ENCODE peak calls at places on chromosomes 7 and 10, in nine cellular contexts. X is fibroblast of lung, J is AG09309, F is right lobe of liver, N is HCT116, V is lung, Y is uterus, T is MM.1S, S is heart left ventricle. W is an unnamed sample.

GRCh38 chr7:66308411-66308810 is 103.3 kb downstream of the TPST1 start:
- DNase-seq in T (no peak), F (no peak), X (peak; percentile 51), Y (no peak), N (no peak), S (no peak), J (no peak), V (no peak), W (no peak)

GRCh38 chr10:133129151-133129853 is 30.7 kb upstream of the KNDC1 start:
- DNase-seq in J (no peak), Y (peak; percentile 4), V (no peak), N (no peak), S (peak; percentile 12), X (no peak), F (no peak), T (no peak), W (no peak)

GRCh38 chr7:2616973-2617709 is 14.6 kb upstream of the TTYH3 start:
- DNase-seq in T (no peak), X (no peak), S (no peak), J (no peak), F (no peak), Y (no peak), V (no peak), N (no peak), W (no peak)

GRCh38 chr10:76547352-76547972 is 1090.1 kb downstream of the KCNMA1 start:
- DNase-seq in Y (peak; percentile 80), J (peak; percentile 46), T (peak; percentile 76), V (peak; percentile 81), S (peak; percentile 79), N (peak; percentile 64), F (peak; percentile 62), X (peak; percentile 69), W (no peak)

GRCh38 chr10:132452216-132452650 is 55.2 kb downstream of the PWWP2B start:
- DNase-seq in T (no peak), X (no peak), Y (no peak), N (no peak), S (no peak), F (peak; percentile 65), V (no peak), J (no peak), W (no peak)

GRCh38 chr7:29287366-29287765 is 92.8 kb downstream of the CHN2 start:
- DNase-seq in S (no peak), Y (no peak), V (no peak), N (peak; percentile 64), J (no peak), T (no peak), F (no peak), X (peak; percentile 95), W (no peak)

GRCh38 chr10:113003032-113003431 is 53.0 kb downstream of the TCF7L2 start:
- DNase-seq in V (no peak), X (no peak), Y (no peak), S (no peak), F (no peak), N (no peak), J (no peak), T (no peak), W (no peak)

GRCh38 chr7:64887756-64888508 is 15.1 kb upstream of the ZNF273 start:
- DNase-seq in S (peak; percentile 29), V (peak; percentile 45), N (no peak), T (no peak), X (no peak), F (no peak), J (no peak), Y (no peak), W (no peak)

GRCh38 chr7:101560856-101561255 is 68.2 kb downstream of the MYL10 start:
- DNase-seq in V (no peak), J (no peak), X (no peak), N (no peak), T (no peak), F (no peak), Y (no peak), S (no peak), W (no peak)

GRCh38 chr10:119769886-119770285 is 44.0 kb downstream of the INPP5F start:
- DNase-seq in Y (no peak), X (peak; percentile 78), V (no peak), T (no peak), F (no peak), J (no peak), N (no peak), S (no peak), W (peak; percentile 17)

GRCh38 chr10:101050206-101051069 is 11.4 kb upstream of the KAZALD1 start:
- DNase-seq in V (peak; percentile 70), F (peak; percentile 74), X (peak; percentile 30), T (peak; percentile 74), J (no peak), Y (no peak), S (peak; percentile 65), N (no peak), W (no peak)

GRCh38 chr10:72389022-72389421 is 34.3 kb upstream of the DNAJB12 start:
- DNase-seq in X (no peak), T (no peak), V (no peak), S (no peak), N (no peak), F (no peak), J (no peak), Y (no peak), W (no peak)

DNA sequence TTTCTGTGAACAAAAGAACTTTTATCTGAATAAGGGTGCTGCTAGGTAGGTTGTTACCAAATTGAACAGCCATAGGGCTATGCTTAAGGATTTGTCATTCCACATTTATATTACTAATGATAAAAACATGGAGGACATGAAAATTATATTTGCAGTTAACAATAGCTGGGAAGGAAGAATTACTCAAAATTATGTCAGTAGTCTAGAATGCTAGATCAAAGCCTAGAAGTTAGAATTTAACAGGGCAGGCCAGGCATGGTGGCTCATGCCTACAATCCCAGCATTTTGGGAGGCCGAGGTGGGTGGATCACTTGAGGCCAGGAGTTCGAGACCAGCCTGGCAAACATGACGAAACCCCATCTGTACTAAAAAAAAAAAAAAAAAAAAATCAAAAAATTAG is 9.4 kb downstream of the STK17A start:
- DNase-seq in N (no peak), Y (no peak), T (no peak), V (no peak), S (no peak), F (no peak), X (no peak), J (no peak), W (no peak)
- H3K4me3 ChIP-seq in N (no peak overlapping the region), Y (no peak overlapping the region), T (no peak overlapping the region), V (no peak overlapping the region), S (no peak overlapping the region), F (no peak overlapping the region), X (no peak overlapping the region), J (no peak overlapping the region), W (no peak overlapping the region)

GRCh38 chr10:43203491-43204393 is 63.1 kb downstream of the RASGEF1A start:
- DNase-seq in S (peak; percentile 20), X (no peak), V (no peak), N (peak; percentile 58), J (no peak), F (peak; percentile 51), T (no peak), Y (peak; percentile 29), W (no peak)

GRCh38 chr10:43200538-43201390 is 62.5 kb downstream of the CSGALNACT2 start:
- DNase-seq in Y (peak; percentile 10), N (no peak), T (no peak), X (no peak), F (peak; percentile 43), V (peak; percentile 22), J (no peak), S (no peak), W (no peak)

GRCh38 chr10:43201545-43202131 is 63.4 kb downstream of the CSGALNACT2 start:
- DNase-seq in V (peak; percentile 28), S (peak; percentile 17), Y (peak; percentile 12), X (no peak), N (no peak), T (no peak), F (peak; percentile 49), J (no peak), W (no peak)

GRCh38 chr10:43202657-43203490 is 64.0 kb downstream of the RASGEF1A start:
- DNase-seq in J (no peak), T (no peak), V (peak; percentile 63), N (no peak), F (peak; percentile 63), S (peak; percentile 45), Y (peak; percentile 35), X (no peak), W (no peak)

DNA sequence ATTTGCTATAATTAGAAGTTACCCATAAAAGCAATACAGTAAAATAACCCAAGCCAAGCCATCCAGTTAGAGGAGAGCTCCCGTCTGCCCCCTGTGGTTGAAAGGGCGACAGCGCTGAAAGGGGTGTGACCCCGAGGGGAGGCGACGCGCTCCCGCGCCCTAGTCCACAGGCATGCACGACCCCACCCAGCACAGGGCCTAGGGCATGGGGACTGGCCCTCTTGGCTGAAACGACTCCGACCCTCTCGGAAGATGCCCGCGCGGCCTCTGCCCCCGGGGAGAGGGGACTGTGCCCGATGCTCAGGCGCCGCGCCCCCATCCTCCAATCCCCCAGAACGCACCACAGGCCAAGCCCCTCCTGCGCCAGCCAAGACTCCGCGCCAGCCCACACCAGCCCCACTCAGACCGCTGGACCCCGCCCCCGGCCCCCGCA is 64.0 kb downstream of the CSGALNACT2 start:
- DNase-seq in X (no peak), V (peak; percentile 61), N (peak; percentile 31), F (peak; percentile 57), J (no peak), T (peak; percentile 34), S (peak; percentile 20), Y (peak; percentile 15), W (no peak)
- H3K4me3 ChIP-seq in X (peak overlapping the region; percentile 55), V (no peak overlapping the region), N (peak overlapping the region; percentile 75), F (peak overlapping the region; percentile 18), J (peak overlapping the region; percentile 29), T (peak overlapping the region; percentile 49), S (peak overlapping the region; percentile 41), Y (peak overlapping the region; percentile 25), W (peak overlapping the region; percentile 25)

GRCh38 chr10:28470873-28471704 is 61.8 kb upstream of the WAC start:
- DNase-seq in T (no peak), F (no peak), N (no peak), S (no peak), Y (no peak), X (no peak), V (no peak), J (peak; percentile 7), W (peak; percentile 26)
- H3K4me3 ChIP-seq in T (no peak overlapping the region), F (no peak overlapping the region), N (no peak overlapping the region), S (no peak overlapping the region), Y (no peak overlapping the region), X (no peak overlapping the region), V (no peak overlapping the region), J (no peak overlapping the region), W (no peak overlapping the region)

GRCh38 chr7:76281706-76282343 is 20.6 kb upstream of the HSPB1 start:
- DNase-seq in T (no peak), N (no peak), X (no peak), J (no peak), S (no peak), Y (no peak), F (no peak), V (no peak), W (no peak)

GRCh38 chr7:76280408-76280807 is 22.1 kb upstream of the HSPB1 start:
- DNase-seq in X (no peak), Y (no peak), J (no peak), T (no peak), V (no peak), F (no peak), N (no peak), S (no peak), W (no peak)

GRCh38 chr7:76281006-76281705 is 21.3 kb upstream of the HSPB1 start:
- DNase-seq in Y (no peak), F (no peak), X (no peak), V (no peak), J (no peak), N (no peak), S (no peak), T (no peak), W (no peak)

GRCh38 chr7:76283254-76284159 is 19.0 kb upstream of the HSPB1 start:
- DNase-seq in J (no peak), S (no peak), F (no peak), T (no peak), X (no peak), Y (no peak), V (no peak), N (no peak), W (no peak)

GRCh38 chr7:76282344-76283253 is 19.9 kb upstream of the HSPB1 start:
- DNase-seq in T (no peak), S (peak; percentile 55), X (peak; percentile 24), Y (peak; percentile 77), V (no peak), F (no peak), J (no peak), N (no peak), W (no peak)
- H3K4me3 ChIP-seq in T (no peak overlapping the region), S (peak overlapping the region; percentile 54), X (peak overlapping the region; percentile 35), Y (peak overlapping the region; percentile 31), V (peak overlapping the region; percentile 19), F (no peak overlapping the region), J (peak overlapping the region; percentile 34), N (peak overlapping the region; percentile 72), W (peak overlapping the region; percentile 22)

W was measured in HFF-Myc.